ENCODE peak calls at places on chromosomes 2 and 18, in ten cellular contexts. Z, T, R, G, S, O, U, B, C and J are unnamed samples.

GRCh38 chr2:166411473-166412230 is 35.9 kb upstream of the SCN9A start:
- DNase-seq in Z (no peak), T (no peak), R (peak), G (no peak), S (no peak), O (no peak), U (no peak), B (no peak), C (peak), J (no peak)

GRCh38 chr2:232979871-232980461 is 33.1 kb downstream of the NGEF start:
- DNase-seq in Z (no peak), T (no peak), R (peak), G (no peak), S (peak), O (no peak), U (no peak), B (no peak), C (peak), J (no peak)

GRCh38 chr2:193818801-193819499 is 1624.2 kb upstream of the TMEFF2 start:
- DNase-seq in Z (no peak), T (no peak), R (no peak), G (no peak), S (no peak), O (peak), U (no peak), B (no peak), C (no peak), J (no peak)

GRCh38 chr2:18525236-18525635 is 35.2 kb downstream of the RDH14 start:
- DNase-seq in Z (no peak), T (peak), R (no peak), G (no peak), S (no peak), O (no peak), U (no peak), B (no peak), C (no peak), J (no peak)

GRCh38 chr2:38039111-38039510 is 36.8 kb downstream of the CYP1B1 start:
- DNase-seq in Z (no peak), T (no peak), R (no peak), G (no peak), S (no peak), O (no peak), U (no peak), B (no peak), C (peak), J (no peak)

GRCh38 chr2:120771556-120772208 is 36.0 kb downstream of the GLI2 start:
- DNase-seq in Z (no peak), T (peak), R (peak), G (peak), S (peak), O (peak), U (peak), B (peak), C (peak), J (no peak)

GRCh38 chr18:60053747-60054304 is 154.0 kb downstream of the PMAIP1 start:
- DNase-seq in Z (no peak), T (no peak), R (peak), G (peak), S (peak), O (no peak), U (no peak), B (no peak), C (peak), J (no peak)

GRCh38 chr2:152098798-152099654 is at the start of gene CACNB4:
- DNase-seq in Z (no peak), T (peak), R (no peak), G (peak), S (no peak), O (peak), U (peak), B (peak), C (peak), J (no peak)

GRCh38 chr2:121662651-121663050 is 13.4 kb upstream of the CLASP1 start:
- DNase-seq in Z (no peak), T (no peak), R (no peak), G (no peak), S (no peak), O (no peak), U (no peak), B (no peak), C (no peak), J (no peak)

GRCh38 chr2:66281980-66282379 is 152.9 kb upstream of the MEIS1 start:
- DNase-seq in Z (no peak), T (no peak), R (no peak), G (no peak), S (no peak), O (no peak), U (no peak), B (no peak), C (no peak), J (no peak)

GRCh38 chr2:240632291-240632670 is 7.0 kb downstream of the GPR35 start:
- DNase-seq in Z (no peak), T (no peak), R (no peak), G (no peak), S (no peak), O (peak), U (no peak), B (peak), C (no peak), J (no peak)

GRCh38 chr2:112600634-112601033 is 16.2 kb downstream of the CHCHD5 start:
- DNase-seq in Z (no peak), T (no peak), R (no peak), G (no peak), S (no peak), O (no peak), U (no peak), B (no peak), C (no peak), J (no peak)

GRCh38 chr2:222714361-222715256 is 43.2 kb downstream of the MOGAT1 start:
- DNase-seq in Z (no peak), T (peak), R (no peak), G (peak), S (no peak), O (no peak), U (peak), B (no peak), C (peak), J (no peak)

GRCh38 chr2:199462167-199462976 is 4.6 kb upstream of the SATB2 start:
- DNase-seq in Z (no peak), T (no peak), R (no peak), G (no peak), S (no peak), O (peak), U (no peak), B (no peak), C (no peak), J (no peak)

GRCh38 chr2:117087565-117088291 is 726.8 kb upstream of the DDX18 start:
- DNase-seq in Z (no peak), T (no peak), R (no peak), G (peak), S (no peak), O (no peak), U (no peak), B (no peak), C (no peak), J (no peak)

GRCh38 chr2:11681722-11682589 is 12.0 kb upstream of the NTSR2 start:
- DNase-seq in Z (no peak), T (no peak), R (no peak), G (peak), S (no peak), O (no peak), U (peak), B (no peak), C (no peak), J (no peak)

GRCh38 chr2:170122883-170123547 is 54.9 kb upstream of the MYO3B start:
- DNase-seq in Z (no peak), T (no peak), R (peak), G (no peak), S (peak), O (no peak), U (no peak), B (no peak), C (no peak), J (no peak)

GRCh38 chr2:233469261-233470006 is 97.1 kb downstream of the USP40 start:
- DNase-seq in Z (no peak), T (peak), R (no peak), G (no peak), S (no peak), O (peak), U (peak), B (peak), C (no peak), J (no peak)

GRCh38 chr18:65235966-65236634 is 514.7 kb upstream of the CDH7 start:
- DNase-seq in Z (no peak), T (no peak), R (peak), G (peak), S (no peak), O (no peak), U (peak), B (no peak), C (no peak), J (no peak)

GRCh38 chr18:70998490-70998889 is 709.6 kb downstream of the SOCS6 start:
- DNase-seq in Z (no peak), T (no peak), R (no peak), G (no peak), S (no peak), O (no peak), U (no peak), B (no peak), C (no peak), J (no peak)

GRCh38 chr2:65877331-65877791 is 445.0 kb upstream of the SPRED2 start:
- DNase-seq in Z (no peak), T (no peak), R (no peak), G (no peak), S (no peak), O (no peak), U (no peak), B (no peak), C (no peak), J (no peak)

GRCh38 chr2:222302178-222303018 is 3.6 kb upstream of the PAX3 start:
- DNase-seq in Z (no peak), T (no peak), R (no peak), G (no peak), S (no peak), O (peak), U (no peak), B (no peak), C (no peak), J (no peak)

GRCh38 chr2:218895758-218896500 is 15.3 kb downstream of the WNT10A start:
- DNase-seq in Z (peak), T (no peak), R (no peak), G (no peak), S (no peak), O (no peak), U (no peak), B (no peak), C (no peak), J (no peak)

GRCh38 chr2:150598383-150598782 is 110.9 kb upstream of the RND3 start:
- DNase-seq in Z (no peak), T (no peak), R (no peak), G (no peak), S (no peak), O (no peak), U (peak), B (no peak), C (peak), J (no peak)

GRCh38 chr2:230738391-230738811 is 25.8 kb downstream of the CAB39 start:
- DNase-seq in Z (no peak), T (no peak), R (no peak), G (peak), S (no peak), O (no peak), U (no peak), B (no peak), C (peak), J (no peak)

GRCh38 chr2:235555356-235555755 is 61.5 kb downstream of the AGAP1 start:
- DNase-seq in Z (no peak), T (no peak), R (no peak), G (no peak), S (no peak), O (peak), U (no peak), B (peak), C (no peak), J (no peak)

GRCh38 chr2:27084297-27085061 is 2.1 kb upstream of the KHK start:
- DNase-seq in Z (no peak), T (no peak), R (no peak), G (no peak), S (no peak), O (no peak), U (no peak), B (no peak), C (no peak), J (no peak)

GRCh38 chr2:27085062-27085669 is 1.4 kb upstream of the KHK start:
- DNase-seq in Z (no peak), T (no peak), R (no peak), G (no peak), S (no peak), O (no peak), U (no peak), B (no peak), C (no peak), J (no peak)

GRCh38 chr2:27086722-27087446 is at the start of gene KHK:
- DNase-seq in Z (no peak), T (peak), R (no peak), G (peak), S (no peak), O (peak), U (peak), B (no peak), C (peak), J (no peak)

GRCh38 chr2:27086090-27086721 is 366 bp upstream of the KHK start:
- DNase-seq in Z (no peak), T (peak), R (peak), G (peak), S (peak), O (peak), U (peak), B (peak), C (peak), J (peak)

DNA sequence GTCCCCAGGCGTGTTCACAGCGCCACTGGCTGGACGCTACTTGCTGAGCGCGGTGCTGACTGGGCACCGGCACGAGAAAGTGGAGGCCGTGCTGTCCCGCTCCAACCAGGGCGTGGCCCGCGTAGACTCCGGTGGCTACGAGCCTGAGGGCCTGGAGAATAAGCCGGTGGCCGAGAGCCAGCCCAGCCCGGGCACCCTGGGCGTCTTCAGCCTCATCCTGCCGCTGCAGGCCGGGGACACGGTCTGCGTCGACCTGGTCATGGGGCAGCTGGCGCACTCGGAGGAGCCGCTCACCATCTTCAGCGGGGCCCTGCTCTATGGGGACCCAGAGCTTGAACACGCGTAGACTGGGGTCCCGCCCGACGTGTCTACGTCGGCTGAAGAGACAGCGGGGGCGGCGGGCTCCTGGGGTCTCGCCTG is 892 bp upstream of the KHK start:
- DNase-seq in Z (no peak), T (peak), R (no peak), G (peak), S (no peak), O (peak), U (peak), B (peak), C (peak), J (peak)
- TF ChIP-seq CTCF in Z (peak), T (peak), R (peak), G (peak), S (peak), O (peak), U (peak), B (peak), C (peak), J (peak)

GRCh38 chr18:76722224-76723061 is 99.9 kb upstream of the ZNF236 start:
- DNase-seq in Z (peak), T (no peak), R (no peak), G (no peak), S (no peak), O (no peak), U (no peak), B (no peak), C (no peak), J (no peak)

GRCh38 chr18:76720683-76721082 is 101.7 kb upstream of the ZNF236 start:
- DNase-seq in Z (peak), T (no peak), R (no peak), G (no peak), S (no peak), O (no peak), U (no peak), B (no peak), C (peak), J (peak)

GRCh38 chr18:76725445-76725844 is 96.9 kb upstream of the ZNF236 start:
- DNase-seq in Z (no peak), T (no peak), R (no peak), G (no peak), S (no peak), O (no peak), U (no peak), B (no peak), C (no peak), J (no peak)

DNA sequence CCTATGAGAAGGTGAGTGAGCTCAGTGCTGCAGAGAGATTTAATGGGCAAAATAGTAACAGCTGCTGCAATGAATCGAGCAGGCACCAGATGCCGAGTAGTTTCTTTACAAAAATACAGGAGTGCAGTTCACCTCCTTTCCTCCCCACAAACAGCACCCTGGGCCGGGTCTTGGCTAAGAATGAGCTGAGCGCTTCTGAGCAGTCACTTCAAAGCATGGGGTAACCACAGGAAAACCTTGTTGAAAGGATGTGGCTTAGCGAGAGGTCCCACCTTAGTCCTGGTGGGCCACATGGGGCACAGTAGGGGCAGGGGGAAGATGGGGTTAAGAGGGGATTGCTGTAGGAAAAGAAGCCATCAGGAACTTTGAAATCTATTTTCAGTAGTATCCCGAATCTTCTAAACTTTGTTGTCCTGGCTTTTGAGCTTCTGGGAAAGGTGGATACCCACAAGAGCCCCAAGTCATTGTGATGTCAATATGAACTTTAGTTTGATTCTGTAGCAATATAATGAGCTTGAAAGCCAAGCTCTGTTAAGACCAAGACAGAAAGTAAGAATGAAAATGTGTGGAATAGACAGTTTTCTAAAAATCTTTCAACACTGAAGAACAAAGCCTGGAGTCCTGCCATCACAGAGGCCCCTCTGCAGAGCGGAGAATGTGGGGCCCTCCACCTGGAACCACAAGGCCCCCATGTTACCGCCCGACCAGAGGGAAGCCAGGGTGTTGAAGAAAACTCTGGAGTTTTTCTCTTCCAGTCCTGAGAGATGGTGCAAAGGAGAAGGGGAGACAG is 101.0 kb upstream of the ZNF236 start:
- DNase-seq in Z (peak), T (no peak), R (no peak), G (no peak), S (no peak), O (no peak), U (no peak), B (no peak), C (no peak), J (no peak)
- H3K4me3 ChIP-seq in Z (no peak), T (no peak), R (no peak), G (no peak), S (no peak), O (no peak), U (no peak), B (no peak), C (no peak), J (no peak)

GRCh38 chr2:224142397-224143312 is 103.6 kb upstream of the SERPINE2 start:
- DNase-seq in Z (no peak), T (no peak), R (no peak), G (no peak), S (no peak), O (no peak), U (no peak), B (no peak), C (peak), J (no peak)
- TF ChIP-seq CTCF in Z (no peak), T (peak), R (no peak), G (peak), S (no peak), O (no peak), U (no peak), B (no peak), C (peak), J (no peak)

GRCh38 chr18:54787098-54787497 is 41.2 kb upstream of the RAB27B start:
- DNase-seq in Z (no peak), T (no peak), R (no peak), G (no peak), S (no peak), O (no peak), U (peak), B (no peak), C (no peak), J (no peak)
- H3K4me3 ChIP-seq in Z (no peak), T (no peak), R (no peak), G (no peak), S (no peak), O (no peak), U (no peak), B (no peak), C (no peak), J (no peak)

GRCh38 chr2:118835739-118836410 is 11.6 kb downstream of the EN1 start:
- DNase-seq in Z (no peak), T (no peak), R (no peak), G (no peak), S (no peak), O (no peak), U (peak), B (no peak), C (no peak), J (no peak)
- TF ChIP-seq CTCF in Z (no peak), T (no peak), R (no peak), G (no peak), S (no peak), O (no peak), U (no peak), B (no peak), C (no peak), J (no peak)

GRCh38 chr2:174964404-174964803 is 40.8 kb downstream of the CHN1 start:
- DNase-seq in Z (no peak), T (no peak), R (no peak), G (no peak), S (no peak), O (no peak), U (no peak), B (no peak), C (no peak), J (no peak)

GRCh38 chr2:174963437-174964400 is 41.5 kb downstream of the CHN1 start:
- DNase-seq in Z (no peak), T (no peak), R (no peak), G (no peak), S (no peak), O (no peak), U (no peak), B (no peak), C (no peak), J (no peak)

GRCh38 chr2:174967086-174967485 is 38.1 kb downstream of the CHN1 start:
- DNase-seq in Z (no peak), T (no peak), R (no peak), G (no peak), S (no peak), O (no peak), U (no peak), B (no peak), C (no peak), J (no peak)

GRCh38 chr2:174965992-174966789 is 39.0 kb downstream of the CHN1 start:
- DNase-seq in Z (no peak), T (no peak), R (no peak), G (no peak), S (no peak), O (no peak), U (no peak), B (no peak), C (peak), J (no peak)

GRCh38 chr2:174965551-174965950 is 39.6 kb downstream of the CHN1 start:
- DNase-seq in Z (no peak), T (no peak), R (no peak), G (no peak), S (no peak), O (no peak), U (no peak), B (no peak), C (no peak), J (no peak)
- H3K4me3 ChIP-seq in Z (no peak), T (peak), R (no peak), G (no peak), S (no peak), O (no peak), U (no peak), B (no peak), C (no peak), J (no peak)